ENCODE peak calls at places on chromosome 20, in seven cellular contexts. One of them, this sample, is unnamed. For H3K4me1, the result is how much of the 10 kb centered on the place peaks cover.

GRCh38 chr20:2108987-2109386 is 7.4 kb downstream of the STK35 start:
- DNase-seq in adrenal gland: peak
- DNase-seq in heart right ventricle: no peak
- DNase-seq in A549: peak
- DNase-seq in A673: no peak
- DNase-seq in endothelial cell of umbilical vein: no peak
- DNase-seq in left ventricle myocardium inferior: no peak
- DNase-seq in this sample: peak

GRCh38 chr20:63692436-63693078 is 3.9 kb upstream of the TNFRSF6B start:
- DNase-seq in A549: peak
- DNase-seq in endothelial cell of umbilical vein: no peak
- DNase-seq in heart right ventricle: no peak
- DNase-seq in adrenal gland: no peak
- DNase-seq in A673: no peak
- DNase-seq in left ventricle myocardium inferior: no peak
- DNase-seq in this sample: no peak

GRCh38 chr20:19435820-19436219 is 223.4 kb downstream of the SLC24A3 start:
- DNase-seq in left ventricle myocardium inferior: no peak
- DNase-seq in A673: no peak
- DNase-seq in endothelial cell of umbilical vein: no peak
- DNase-seq in heart right ventricle: no peak
- DNase-seq in A549: no peak
- DNase-seq in adrenal gland: no peak
- DNase-seq in this sample: no peak

GRCh38 chr20:35506872-35507638 is 22.4 kb downstream of the C20orf173 start:
- DNase-seq in adrenal gland: no peak
- DNase-seq in A673: no peak
- DNase-seq in endothelial cell of umbilical vein: no peak
- DNase-seq in left ventricle myocardium inferior: no peak
- DNase-seq in heart right ventricle: no peak
- DNase-seq in A549: no peak
- DNase-seq in this sample: no peak

GRCh38 chr20:1171461-1172093 is 13.2 kb downstream of the TMEM74B start:
- DNase-seq in adrenal gland: peak
- DNase-seq in heart right ventricle: no peak
- DNase-seq in A549: peak
- DNase-seq in left ventricle myocardium inferior: no peak
- DNase-seq in endothelial cell of umbilical vein: peak
- DNase-seq in A673: peak
- DNase-seq in this sample: no peak

GRCh38 chr20:4342631-4343030 is 327.3 kb upstream of the RNF24 start:
- DNase-seq in heart right ventricle: no peak
- DNase-seq in endothelial cell of umbilical vein: no peak
- DNase-seq in A549: no peak
- DNase-seq in left ventricle myocardium inferior: no peak
- DNase-seq in A673: no peak
- DNase-seq in adrenal gland: no peak
- DNase-seq in this sample: no peak

GRCh38 chr20:40704828-40705227 is 15.8 kb upstream of the MAFB start:
- DNase-seq in A673: no peak
- DNase-seq in adrenal gland: no peak
- DNase-seq in A549: no peak
- DNase-seq in endothelial cell of umbilical vein: no peak
- DNase-seq in left ventricle myocardium inferior: no peak
- DNase-seq in heart right ventricle: no peak
- DNase-seq in this sample: no peak

GRCh38 chr20:16350465-16350864 is 222.8 kb downstream of the KIF16B start:
- DNase-seq in A549: peak
- DNase-seq in heart right ventricle: no peak
- DNase-seq in A673: no peak
- DNase-seq in adrenal gland: no peak
- DNase-seq in left ventricle myocardium inferior: no peak
- DNase-seq in endothelial cell of umbilical vein: no peak
- DNase-seq in this sample: no peak

GRCh38 chr20:1940581-1940980 is 45.4 kb downstream of the SIRPA start:
- DNase-seq in left ventricle myocardium inferior: no peak
- DNase-seq in heart right ventricle: no peak
- DNase-seq in A549: no peak
- DNase-seq in endothelial cell of umbilical vein: no peak
- DNase-seq in adrenal gland: no peak
- DNase-seq in A673: no peak
- DNase-seq in this sample: no peak

GRCh38 chr20:5513975-5514516 is 197.3 kb upstream of the PROKR2 start:
- DNase-seq in endothelial cell of umbilical vein: no peak
- DNase-seq in A673: no peak
- DNase-seq in left ventricle myocardium inferior: no peak
- DNase-seq in heart right ventricle: no peak
- DNase-seq in adrenal gland: no peak
- DNase-seq in A549: peak
- DNase-seq in this sample: no peak

GRCh38 chr20:32743237-32744112 is at the start of gene COMMD7:
- DNase-seq in endothelial cell of umbilical vein: peak
- DNase-seq in adrenal gland: peak
- DNase-seq in left ventricle myocardium inferior: peak
- DNase-seq in heart right ventricle: peak
- DNase-seq in A549: peak
- DNase-seq in A673: peak
- DNase-seq in this sample: no peak

DNA sequence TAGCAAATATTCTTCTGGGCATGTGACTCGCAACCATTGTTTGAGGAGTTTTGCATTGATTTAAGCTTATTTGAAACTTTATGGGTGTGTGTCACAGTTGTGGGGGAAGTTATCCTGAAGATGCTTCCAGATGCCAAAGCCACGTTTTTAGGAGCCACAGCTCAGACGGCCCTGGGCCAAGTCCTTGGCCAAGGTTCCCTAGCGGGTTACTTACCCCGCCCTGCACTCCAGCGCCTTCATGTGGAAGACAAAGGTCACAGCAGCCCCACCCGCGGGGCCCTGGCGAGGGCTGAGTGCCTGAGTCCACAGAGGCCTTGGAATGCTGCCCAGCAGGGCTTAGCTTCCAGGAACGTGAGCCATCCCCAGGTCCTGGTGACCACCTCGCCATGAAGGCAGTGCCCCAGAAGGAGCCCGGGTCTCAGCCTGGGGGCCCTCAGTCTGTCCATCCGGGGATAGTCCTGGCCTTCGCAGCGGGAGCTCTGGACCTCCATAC is 308.3 kb downstream of the CDH4 start:
- DNase-seq in adrenal gland: no peak
- DNase-seq in A549: peak
- DNase-seq in left ventricle myocardium inferior: no peak
- DNase-seq in A673: peak
- DNase-seq in heart right ventricle: no peak
- DNase-seq in endothelial cell of umbilical vein: no peak
- DNase-seq in this sample: no peak
- TF ChIP-seq CTCF in adrenal gland: no peak
- TF ChIP-seq CTCF in A549: no peak
- TF ChIP-seq CTCF in left ventricle myocardium inferior: peak
- TF ChIP-seq CTCF in A673: no peak
- TF ChIP-seq CTCF in heart right ventricle: no peak
- TF ChIP-seq CTCF in endothelial cell of umbilical vein: no peak
- TF ChIP-seq CTCF in this sample: no peak

DNA sequence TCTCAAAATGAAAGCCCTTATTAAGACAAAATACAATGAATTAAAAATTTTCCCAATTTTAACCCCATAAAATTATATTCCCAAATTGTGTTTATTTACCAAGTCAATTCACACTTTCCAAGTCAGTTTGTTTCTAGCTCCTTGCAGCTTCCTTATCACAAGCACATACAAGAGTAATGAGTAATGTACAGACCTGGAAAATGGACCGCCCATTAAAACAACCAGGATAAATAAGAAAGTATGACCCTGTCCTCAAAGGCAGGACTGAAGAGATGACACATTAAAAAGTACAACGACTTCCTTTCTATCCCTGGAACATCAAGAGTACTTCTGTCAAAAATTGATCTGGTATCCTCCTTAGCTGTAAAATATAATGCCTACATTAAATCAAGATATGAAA is 47.1 kb upstream of the TMX4 start:
- DNase-seq in endothelial cell of umbilical vein: no peak
- DNase-seq in heart right ventricle: no peak
- DNase-seq in left ventricle myocardium inferior: no peak
- DNase-seq in A549: no peak
- DNase-seq in adrenal gland: no peak
- DNase-seq in A673: no peak
- DNase-seq in this sample: no peak
- H3K4me1 ChIP-seq in endothelial cell of umbilical vein: under half
- H3K4me1 ChIP-seq in heart right ventricle: under half
- H3K4me1 ChIP-seq in left ventricle myocardium inferior: under half
- H3K4me1 ChIP-seq in A549: under half
- H3K4me1 ChIP-seq in adrenal gland: under half
- H3K4me1 ChIP-seq in A673: under half
- H3K4me1 ChIP-seq in this sample: under half

GRCh38 chr20:58908216-58908615 is 55.7 kb downstream of the GNAS start:
- DNase-seq in A673: no peak
- DNase-seq in left ventricle myocardium inferior: no peak
- DNase-seq in adrenal gland: peak
- DNase-seq in endothelial cell of umbilical vein: peak
- DNase-seq in heart right ventricle: no peak
- DNase-seq in A549: no peak
- DNase-seq in this sample: no peak

GRCh38 chr20:58906894-58907293 is 54.4 kb downstream of the GNAS start:
- DNase-seq in left ventricle myocardium inferior: no peak
- DNase-seq in A549: no peak
- DNase-seq in endothelial cell of umbilical vein: peak
- DNase-seq in adrenal gland: peak
- DNase-seq in heart right ventricle: no peak
- DNase-seq in A673: no peak
- DNase-seq in this sample: no peak

GRCh38 chr20:58908941-58909340 is 56.4 kb downstream of the GNAS start:
- DNase-seq in A673: no peak
- DNase-seq in endothelial cell of umbilical vein: no peak
- DNase-seq in adrenal gland: peak
- DNase-seq in heart right ventricle: no peak
- DNase-seq in left ventricle myocardium inferior: no peak
- DNase-seq in A549: no peak
- DNase-seq in this sample: no peak

GRCh38 chr20:58906111-58906510 is 53.6 kb downstream of the GNAS start:
- DNase-seq in A549: no peak
- DNase-seq in endothelial cell of umbilical vein: no peak
- DNase-seq in A673: no peak
- DNase-seq in heart right ventricle: no peak
- DNase-seq in adrenal gland: peak
- DNase-seq in left ventricle myocardium inferior: no peak
- DNase-seq in this sample: no peak

GRCh38 chr20:58907481-58908137 is 55.1 kb downstream of the GNAS start:
- DNase-seq in adrenal gland: peak
- DNase-seq in A549: peak
- DNase-seq in left ventricle myocardium inferior: peak
- DNase-seq in heart right ventricle: peak
- DNase-seq in A673: peak
- DNase-seq in endothelial cell of umbilical vein: peak
- DNase-seq in this sample: peak
- H3K4me3 ChIP-seq in adrenal gland: peak
- H3K4me3 ChIP-seq in A549: no peak
- H3K4me3 ChIP-seq in left ventricle myocardium inferior: peak
- H3K4me3 ChIP-seq in heart right ventricle: peak
- H3K4me3 ChIP-seq in A673: peak
- H3K4me3 ChIP-seq in endothelial cell of umbilical vein: no peak
- H3K4me3 ChIP-seq in this sample: peak

DNA sequence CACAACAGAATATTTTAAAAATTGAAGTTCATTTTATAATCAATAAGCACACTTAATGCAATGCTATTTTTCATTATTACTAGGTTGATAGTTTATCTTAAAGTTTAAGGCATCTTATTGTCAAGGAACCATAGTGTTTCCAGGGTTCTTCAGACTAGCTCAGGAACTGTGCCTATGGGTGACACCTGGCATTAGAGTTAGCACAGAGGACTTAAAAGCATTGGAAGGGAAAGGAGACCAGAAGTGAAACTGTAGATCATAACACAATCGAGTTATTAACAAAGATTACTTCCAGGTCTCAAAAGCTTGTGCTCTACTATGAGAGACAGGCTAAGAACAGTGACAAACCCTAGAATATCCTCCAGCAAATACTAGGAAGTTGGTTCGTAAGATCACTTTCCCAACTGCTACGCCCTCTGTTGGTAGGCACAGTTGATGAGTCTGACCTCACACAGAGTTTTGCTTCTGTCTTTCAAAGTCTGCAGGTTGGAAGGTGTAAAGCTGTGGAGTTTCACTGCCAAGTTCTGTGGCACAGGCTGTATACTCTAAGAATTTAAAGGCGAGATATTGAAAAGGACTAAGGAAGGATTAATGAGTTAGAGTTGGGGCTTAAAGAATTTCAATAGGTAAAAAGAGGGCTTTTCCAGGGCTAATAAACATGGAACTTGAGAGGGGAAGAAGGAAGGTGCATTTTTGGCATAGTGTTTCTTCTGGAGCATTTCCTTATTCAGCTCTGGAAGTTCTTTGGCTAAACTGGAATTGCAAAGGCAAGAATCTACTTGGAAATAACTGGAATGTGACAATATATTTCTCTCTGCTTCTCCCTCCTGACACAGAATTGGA is 531.3 kb upstream of the JAG1 start:
- DNase-seq in heart right ventricle: peak
- DNase-seq in A673: peak
- DNase-seq in adrenal gland: peak
- DNase-seq in left ventricle myocardium inferior: peak
- DNase-seq in endothelial cell of umbilical vein: peak
- DNase-seq in A549: peak
- DNase-seq in this sample: peak
- TF ChIP-seq CTCF in heart right ventricle: peak
- TF ChIP-seq CTCF in A673: peak
- TF ChIP-seq CTCF in adrenal gland: peak
- TF ChIP-seq CTCF in left ventricle myocardium inferior: peak
- TF ChIP-seq CTCF in endothelial cell of umbilical vein: peak
- TF ChIP-seq CTCF in A549: peak
- TF ChIP-seq CTCF in this sample: peak

DNA sequence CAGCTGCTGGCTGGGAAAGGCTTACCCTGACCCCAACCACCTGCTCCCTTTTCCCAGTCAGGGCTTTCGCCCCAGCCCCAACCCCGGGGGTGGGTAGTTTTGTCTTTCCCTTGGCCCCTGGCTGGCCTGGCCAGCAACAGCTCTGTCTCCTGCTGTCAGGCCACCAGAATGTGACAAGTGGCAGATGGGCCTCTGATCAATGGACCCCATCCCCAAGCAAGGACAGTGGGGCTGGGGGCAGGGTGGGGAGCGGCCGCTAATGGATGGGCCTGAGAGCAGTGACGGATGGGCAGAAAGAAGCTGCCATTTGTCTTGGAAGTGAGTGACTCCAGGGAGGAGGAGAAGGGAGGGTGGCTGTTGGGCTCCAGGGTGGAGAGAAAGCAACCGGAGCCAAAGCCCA is 121.6 kb downstream of the DHX35 start:
- DNase-seq in endothelial cell of umbilical vein: no peak
- DNase-seq in A549: no peak
- DNase-seq in left ventricle myocardium inferior: no peak
- DNase-seq in A673: no peak
- DNase-seq in adrenal gland: no peak
- DNase-seq in heart right ventricle: no peak
- DNase-seq in this sample: no peak
- H3K4me1 ChIP-seq in endothelial cell of umbilical vein: under half
- H3K4me1 ChIP-seq in A549: under half
- H3K4me1 ChIP-seq in left ventricle myocardium inferior: under half
- H3K4me1 ChIP-seq in A673: under half
- H3K4me1 ChIP-seq in adrenal gland: under half
- H3K4me1 ChIP-seq in heart right ventricle: under half
- H3K4me1 ChIP-seq in this sample: under half

GRCh38 chr20:57977588-57977987 is 250.9 kb downstream of the ANKRD60 start:
- DNase-seq in endothelial cell of umbilical vein: no peak
- DNase-seq in A673: no peak
- DNase-seq in left ventricle myocardium inferior: no peak
- DNase-seq in adrenal gland: no peak
- DNase-seq in A549: no peak
- DNase-seq in heart right ventricle: peak
- DNase-seq in this sample: no peak
- H3K4me3 ChIP-seq in endothelial cell of umbilical vein: no peak
- H3K4me3 ChIP-seq in A673: no peak
- H3K4me3 ChIP-seq in left ventricle myocardium inferior: no peak
- H3K4me3 ChIP-seq in adrenal gland: no peak
- H3K4me3 ChIP-seq in A549: no peak
- H3K4me3 ChIP-seq in heart right ventricle: no peak
- H3K4me3 ChIP-seq in this sample: no peak

This sample was measured in right atrium auricular region.